ENCODE peak calls at places on chromosomes 4 and X, in six cellular contexts. H is HCT116, T is GM23248, R is fibroblast of lung, D is IMR-90, N is astrocyte. F is an unnamed sample.
A peak's percentile ranks its signal among the peaks of the same experiment; 100 is the strongest.

GRCh38 chr4:138086471-138086870 is 155.7 kb downstream of the SLC7A11 start:
- DNase-seq in N (no peak), H (no peak), D (no peak), T (no peak), R (no peak), F (no peak)

GRCh38 chr4:15781427-15782095 is 3.4 kb downstream of the CD38 start:
- DNase-seq in H (no peak), R (no peak), T (no peak), D (no peak), N (no peak), F (no peak)

GRCh38 chrX:37468111-37468739 is 103.2 kb upstream of the LANCL3 start:
- DNase-seq in T (no peak), H (no peak), D (no peak), R (no peak), N (no peak), F (peak; percentile 10)

GRCh38 chr4:163196904-163197505 is 30.3 kb upstream of the NAF1 start:
- DNase-seq in N (no peak), H (no peak), D (no peak), R (no peak), T (no peak), F (no peak)

GRCh38 chr4:6802050-6802449 is 19.5 kb downstream of the KIAA0232 start:
- DNase-seq in T (no peak), D (peak; percentile 12), H (no peak), N (no peak), R (no peak), F (no peak)

GRCh38 chr4:177444911-177445736 is 2.9 kb upstream of the AGA start:
- DNase-seq in R (no peak), N (no peak), H (no peak), D (no peak), T (no peak), F (no peak)

GRCh38 chr4:110970642-110971041 is 347.8 kb upstream of the PITX2 start:
- DNase-seq in R (peak; percentile 56), N (peak; percentile 5), H (peak; percentile 65), D (peak; percentile 45), T (peak; percentile 51), F (peak; percentile 70)

GRCh38 chr4:154491341-154491679 is 289 bp downstream of the DCHS2 start:
- DNase-seq in T (peak; percentile 35), N (peak; percentile 4), H (no peak), R (peak; percentile 31), D (peak; percentile 5), F (no peak)

GRCh38 chrX:118595501-118596042 is 100.0 kb downstream of the DOCK11 start:
- DNase-seq in D (no peak), T (no peak), N (peak; percentile 2), R (no peak), H (no peak), F (no peak)

DNA sequence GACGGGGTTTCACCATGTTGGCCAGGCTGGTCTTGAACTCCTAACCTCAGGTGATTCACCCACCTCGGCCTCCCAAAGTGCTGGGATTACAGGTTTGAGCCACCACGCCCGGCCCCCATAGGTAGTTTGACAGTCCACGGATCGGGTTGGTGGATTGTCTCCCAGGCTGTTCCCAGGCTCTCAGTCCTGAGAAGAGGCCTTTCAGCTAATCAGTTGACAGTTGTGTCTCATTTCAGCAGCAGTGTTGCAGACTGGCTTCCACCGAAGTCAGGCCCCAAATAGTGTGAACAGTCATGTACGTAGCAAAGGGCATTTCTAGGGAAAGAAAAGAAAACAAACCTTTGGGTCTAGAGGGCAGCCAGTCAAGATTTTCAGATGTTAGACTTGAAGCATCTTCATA is 102.4 kb upstream of the TLR3 start:
- DNase-seq in H (no peak), N (no peak), R (no peak), T (no peak), D (no peak), F (no peak)
- H2AFZ ChIP-seq in H (no peak overlapping the region), N (peak overlapping the region; percentile 39), R (no peak overlapping the region), T (no peak overlapping the region), D (no peak overlapping the region), F (no peak overlapping the region)

DNA sequence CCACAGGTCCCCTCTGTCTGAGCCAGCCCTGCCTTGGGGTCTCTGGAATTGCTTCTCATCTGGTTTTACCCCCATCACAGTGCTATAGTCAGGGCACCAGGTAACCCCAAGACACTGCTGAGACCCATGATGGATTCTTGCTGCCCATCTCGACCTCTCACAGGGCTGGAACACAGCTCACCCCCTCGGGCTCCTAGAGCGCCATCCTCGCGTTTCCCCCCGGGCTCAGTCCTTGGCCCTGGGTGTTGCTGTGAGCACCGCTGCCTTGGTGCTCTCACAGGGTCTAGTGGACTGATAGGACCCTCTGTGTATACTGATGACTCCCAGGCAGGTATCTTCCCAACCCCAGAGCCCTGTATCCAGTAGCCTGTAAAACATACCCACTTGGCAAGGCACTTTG is 8.8 kb downstream of the MAEA start:
- DNase-seq in T (no peak), H (no peak), R (no peak), D (no peak), N (no peak), F (no peak)
- H4K20me1 ChIP-seq in T (no peaks in the 10 kb centered on the region), H (peaks cover 3% of the 10 kb centered on the region), R (no peaks in the 10 kb centered on the region), D (peaks cover 82% of the 10 kb centered on the region), N (peaks cover 81% of the 10 kb centered on the region), F (peaks cover 68% of the 10 kb centered on the region)

DNA sequence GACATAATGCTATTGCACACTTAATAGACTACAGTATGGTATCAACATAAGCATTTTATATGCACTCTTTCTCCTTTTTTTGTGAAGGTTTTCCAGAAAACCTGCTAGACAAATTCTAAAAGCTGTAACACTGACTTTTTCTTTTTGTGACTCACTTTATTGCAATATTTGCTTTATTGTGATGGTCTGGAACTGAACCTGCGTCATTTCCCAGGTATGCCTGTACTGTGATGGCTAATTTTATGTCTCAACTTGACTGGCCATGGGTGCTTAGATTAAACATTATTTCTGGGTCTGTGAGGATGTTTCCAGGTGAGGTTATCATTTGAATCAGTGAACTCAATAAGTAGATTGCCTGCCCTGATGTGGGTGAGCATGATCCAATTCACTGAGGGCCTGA is 35.5 kb upstream of the LAMP2 start:
- DNase-seq in N (no peak), D (no peak), T (no peak), H (no peak), R (no peak), F (no peak)
- H2AFZ ChIP-seq in N (no peak overlapping the region), D (no peak overlapping the region), T (no peak overlapping the region), H (no peak overlapping the region), R (no peak overlapping the region), F (no peak overlapping the region)

DNA sequence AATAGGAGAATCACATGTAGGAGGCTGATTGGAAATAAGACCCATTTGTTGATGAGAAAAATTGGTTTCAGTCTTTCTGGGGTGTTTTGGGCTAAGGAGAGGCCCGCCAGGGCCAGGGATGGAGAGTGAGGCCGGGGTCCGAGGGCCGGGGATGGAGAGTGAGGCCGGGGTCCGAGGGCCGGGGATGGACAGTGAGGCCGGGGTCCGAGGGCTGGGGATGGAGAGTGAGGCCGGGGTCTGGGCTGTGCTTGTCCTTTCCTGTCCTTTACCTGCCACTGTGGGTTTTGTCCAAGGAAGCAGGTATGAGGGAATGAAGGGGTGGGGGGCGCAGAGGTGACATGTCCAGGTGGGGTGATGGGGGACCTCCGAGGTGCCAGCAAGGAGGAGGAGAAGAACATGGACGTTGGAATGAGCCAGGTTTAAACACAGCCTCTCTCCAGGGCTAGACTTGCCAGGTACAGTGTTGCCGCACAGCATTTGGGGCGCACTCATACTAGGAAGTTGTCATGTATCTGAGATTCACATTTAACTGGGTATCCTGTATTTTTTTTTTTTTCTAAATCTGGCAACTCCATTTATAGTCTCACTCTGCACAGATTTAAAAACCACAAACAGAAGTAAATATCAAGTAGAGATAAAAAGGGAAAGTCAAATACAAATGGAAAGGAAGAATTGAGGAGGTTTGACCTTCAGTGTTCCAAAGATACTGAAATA is 8.8 kb downstream of the RGS12 start:
- DNase-seq in D (no peak), H (no peak), T (no peak), R (no peak), N (no peak), F (no peak)
- H4K20me1 ChIP-seq in D (peaks cover 62% of the 10 kb centered on the region), H (no peaks in the 10 kb centered on the region), T (no peaks in the 10 kb centered on the region), R (no peaks in the 10 kb centered on the region), N (peaks cover 97% of the 10 kb centered on the region), F (peaks cover 68% of the 10 kb centered on the region)